ENCODE peak calls at places on chromosome 16, in ten cellular contexts. T, U, C, F, B, V, Q, D, N and Y are unnamed samples.

GRCh38 chr16:15950869-15951268 is 1.5 kb downstream of the ABCC1 start:
- DNase-seq in T (no peak), N (no peak), B (no peak), Q (no peak), U (no peak), F (no peak), C (no peak), D (no peak), V (no peak), Y (no peak)

GRCh38 chr16:66658143-66658859 is 38.2 kb downstream of the CMTM4 start:
- DNase-seq in N (no peak), B (no peak), Q (no peak), V (no peak), C (no peak), F (no peak), T (no peak), D (no peak), U (no peak), Y (no peak)

GRCh38 chr16:17026600-17027242 is 444.0 kb downstream of the XYLT1 start:
- DNase-seq in B (no peak), V (no peak), U (no peak), N (no peak), C (no peak), F (no peak), D (no peak), Q (no peak), T (no peak), Y (no peak)

GRCh38 chr16:71590584-71590983 is 13.7 kb upstream of the TAT start:
- DNase-seq in C (no peak), V (no peak), N (no peak), D (no peak), U (no peak), B (no peak), F (no peak), Q (no peak), T (no peak), Y (no peak)

GRCh38 chr16:70391881-70392481 is 45.3 kb downstream of the DDX19A start:
- DNase-seq in U (no peak), D (peak), B (peak), T (peak), Q (peak), C (peak), N (no peak), F (peak), V (no peak), Y (peak)

GRCh38 chr16:35776-36305 is 17.6 kb downstream of the POLR3K start:
- DNase-seq in T (no peak), F (no peak), U (no peak), Q (no peak), V (no peak), N (no peak), C (no peak), D (no peak), B (no peak), Y (no peak)

GRCh38 chr16:68985855-68986254 is 119.6 kb upstream of the HAS3 start:
- DNase-seq in T (no peak), C (no peak), B (peak), Q (peak), V (no peak), U (no peak), D (no peak), F (peak), N (no peak), Y (peak)

GRCh38 chr16:72992142-72992601 is 55.8 kb downstream of the ZFHX3 start:
- DNase-seq in D (no peak), T (no peak), N (no peak), B (no peak), V (no peak), C (no peak), U (no peak), Q (no peak), F (no peak), Y (peak)

GRCh38 chr16:77191259-77191969 is 424 bp downstream of the MON1B start:
- DNase-seq in T (no peak), C (peak), U (peak), D (no peak), Q (no peak), N (no peak), F (no peak), V (no peak), B (peak), Y (peak)

GRCh38 chr16:2964416-2965223 is 545 bp downstream of the KREMEN2 start:
- DNase-seq in C (no peak), D (no peak), F (no peak), N (no peak), U (peak), T (no peak), Q (no peak), V (no peak), B (no peak), Y (no peak)

GRCh38 chr16:27400751-27401620 is 988 bp upstream of the IL21R start:
- DNase-seq in T (no peak), V (no peak), B (peak), N (no peak), F (no peak), D (no peak), U (no peak), C (no peak), Q (peak), Y (peak)

GRCh38 chr16:709651-710499 is 4.3 kb upstream of the FBXL16 start:
- DNase-seq in F (no peak), U (peak), T (peak), B (peak), N (no peak), D (no peak), V (no peak), C (no peak), Q (peak), Y (peak)

GRCh38 chr16:11296706-11297491 is 15.8 kb upstream of the PRM1 start:
- DNase-seq in F (no peak), V (no peak), C (peak), B (no peak), D (peak), T (no peak), Q (no peak), U (no peak), N (no peak), Y (peak)

GRCh38 chr16:66406534-66407368 is 20.3 kb upstream of the BEAN1 start:
- DNase-seq in U (peak), Q (peak), T (peak), C (peak), B (peak), F (peak), D (peak), V (peak), N (peak), Y (peak)

GRCh38 chr16:54519161-54519685 is 232.6 kb upstream of the IRX3 start:
- DNase-seq in Q (no peak), N (no peak), B (no peak), V (no peak), U (no peak), C (no peak), D (no peak), T (no peak), F (no peak), Y (no peak)

GRCh38 chr16:66064811-66065530 is 301.5 kb upstream of the CDH5 start:
- DNase-seq in V (no peak), N (no peak), Q (no peak), U (no peak), F (no peak), C (no peak), T (no peak), D (no peak), B (no peak), Y (no peak)

GRCh38 chr16:29700253-29700987 is 21.4 kb downstream of the QPRT start:
- DNase-seq in B (peak), D (peak), V (peak), F (peak), Q (peak), N (peak), C (peak), T (peak), U (peak), Y (peak)

GRCh38 chr16:11097094-11097781 is 152.9 kb downstream of the CLEC16A start:
- DNase-seq in C (no peak), F (no peak), U (no peak), V (no peak), D (no peak), Q (no peak), B (no peak), N (no peak), T (no peak), Y (no peak)

GRCh38 chr16:77298638-77299360 is 99.6 kb downstream of the SYCE1L start:
- DNase-seq in D (peak), T (no peak), F (peak), B (peak), N (no peak), V (no peak), Q (peak), U (no peak), C (peak), Y (peak)

GRCh38 chr16:11757671-11758545 is 15.3 kb upstream of the TXNDC11 start:
- DNase-seq in Q (peak), N (no peak), D (no peak), T (no peak), U (no peak), C (no peak), B (peak), V (no peak), F (no peak), Y (peak)

GRCh38 chr16:54318941-54319340 is 32.4 kb upstream of the IRX3 start:
- DNase-seq in F (no peak), V (no peak), C (no peak), Q (no peak), B (no peak), D (no peak), U (no peak), T (no peak), N (no peak), Y (no peak)

GRCh38 chr16:69166221-69166833 is 20.6 kb upstream of the SNTB2 start:
- DNase-seq in T (no peak), N (no peak), D (no peak), V (no peak), F (no peak), U (no peak), B (peak), Q (peak), C (peak), Y (peak)

GRCh38 chr16:56549744-56550385 is 15.0 kb upstream of the MT4 start:
- DNase-seq in F (no peak), T (no peak), Q (no peak), N (no peak), C (no peak), B (no peak), D (no peak), U (no peak), V (no peak), Y (no peak)

GRCh38 chr16:56795011-56795410 is 65.1 kb downstream of the NUP93 start:
- DNase-seq in N (no peak), U (no peak), F (no peak), D (no peak), B (no peak), C (no peak), V (no peak), Q (no peak), T (no peak), Y (no peak)

GRCh38 chr16:29126057-29126494 is 141.2 kb downstream of the LAT start:
- DNase-seq in F (no peak), N (no peak), T (no peak), C (no peak), Q (no peak), D (no peak), V (no peak), U (no peak), B (no peak), Y (no peak)

GRCh38 chr16:70453891-70454220 is 539 bp upstream of the FCSK start:
- DNase-seq in F (no peak), B (no peak), V (no peak), N (no peak), D (no peak), C (no peak), Q (no peak), U (no peak), T (no peak), Y (no peak)

GRCh38 chr16:47311738-47312505 is 148.9 kb downstream of the ITFG1 start:
- DNase-seq in Q (no peak), F (no peak), V (no peak), T (peak), B (peak), N (no peak), C (no peak), U (no peak), D (no peak), Y (no peak)

GRCh38 chr16:89407925-89408300 is 82.4 kb downstream of the ANKRD11 start:
- DNase-seq in U (no peak), T (no peak), B (peak), N (no peak), F (no peak), D (no peak), V (no peak), C (no peak), Q (no peak), Y (no peak)

GRCh38 chr16:22232277-22233049 is 26.4 kb downstream of the EEF2K start:
- DNase-seq in T (no peak), N (no peak), B (no peak), U (no peak), F (no peak), Q (peak), D (no peak), V (peak), C (no peak), Y (no peak)

GRCh38 chr16:10895053-10895946 is 18.3 kb downstream of the CIITA start:
- DNase-seq in C (no peak), F (peak), V (no peak), D (no peak), U (no peak), T (no peak), B (peak), N (no peak), Q (peak), Y (peak)

GRCh38 chr16:48373258-48374050 is 11.8 kb downstream of the SIAH1 start:
- DNase-seq in T (no peak), B (no peak), U (no peak), F (no peak), N (no peak), Q (no peak), V (no peak), D (no peak), C (no peak), Y (no peak)

GRCh38 chr16:48370234-48370633 is 15.0 kb downstream of the SIAH1 start:
- DNase-seq in C (no peak), B (no peak), T (no peak), N (no peak), V (no peak), Q (no peak), U (no peak), F (no peak), D (no peak), Y (no peak)

GRCh38 chr16:48378276-48378675 is 6.9 kb downstream of the SIAH1 start:
- DNase-seq in N (no peak), V (no peak), T (no peak), U (no peak), D (no peak), F (no peak), B (no peak), Q (no peak), C (no peak), Y (no peak)

GRCh38 chr16:48369765-48370164 is 15.4 kb downstream of the SIAH1 start:
- DNase-seq in U (no peak), T (no peak), Q (no peak), B (no peak), V (no peak), D (no peak), F (no peak), N (no peak), C (no peak), Y (no peak)

DNA sequence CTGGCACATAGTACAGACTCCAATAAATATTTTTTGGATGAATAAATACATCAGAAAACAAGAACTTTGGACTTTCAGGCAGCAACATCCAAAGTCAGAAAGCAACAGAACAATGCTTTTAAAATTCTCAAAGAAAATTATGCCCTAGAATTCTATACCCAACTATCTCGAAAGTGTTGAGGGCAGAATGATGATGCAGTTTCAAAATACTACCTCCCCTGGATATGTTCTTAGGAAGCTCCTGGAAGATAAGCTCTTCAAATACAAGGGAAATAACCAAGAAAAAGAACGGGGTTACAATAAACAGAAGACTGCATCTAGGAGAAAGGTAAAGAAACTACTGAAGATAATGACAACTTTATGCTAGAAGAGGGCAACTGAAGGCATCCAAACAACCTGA is 11.0 kb downstream of the SIAH1 start:
- DNase-seq in B (no peak), U (no peak), F (no peak), C (no peak), N (no peak), Q (no peak), D (no peak), T (no peak), V (no peak), Y (no peak)
- TF ChIP-seq CTCF in B (no peak), U (no peak), F (no peak), C (no peak), N (no peak), Q (no peak), D (no peak), T (no peak), V (no peak), Y (no peak)

GRCh38 chr16:85126731-85127662 is 14.7 kb upstream of the CIBAR2 start:
- DNase-seq in Q (peak), C (peak), N (no peak), U (peak), B (peak), D (no peak), V (no peak), F (peak), T (no peak), Y (peak)

GRCh38 chr16:85124636-85125346 is 12.5 kb upstream of the CIBAR2 start:
- DNase-seq in Q (no peak), N (no peak), B (no peak), C (no peak), U (no peak), T (no peak), F (no peak), D (no peak), V (no peak), Y (no peak)

GRCh38 chr16:85125570-85126382 is 13.5 kb upstream of the CIBAR2 start:
- DNase-seq in Q (no peak), N (no peak), B (no peak), V (no peak), F (no peak), C (no peak), T (no peak), U (no peak), D (no peak), Y (no peak)

GRCh38 chr16:85126383-85126730 is 14.1 kb upstream of the CIBAR2 start:
- DNase-seq in N (no peak), T (no peak), F (no peak), B (no peak), V (no peak), U (no peak), Q (no peak), C (no peak), D (no peak), Y (no peak)

DNA sequence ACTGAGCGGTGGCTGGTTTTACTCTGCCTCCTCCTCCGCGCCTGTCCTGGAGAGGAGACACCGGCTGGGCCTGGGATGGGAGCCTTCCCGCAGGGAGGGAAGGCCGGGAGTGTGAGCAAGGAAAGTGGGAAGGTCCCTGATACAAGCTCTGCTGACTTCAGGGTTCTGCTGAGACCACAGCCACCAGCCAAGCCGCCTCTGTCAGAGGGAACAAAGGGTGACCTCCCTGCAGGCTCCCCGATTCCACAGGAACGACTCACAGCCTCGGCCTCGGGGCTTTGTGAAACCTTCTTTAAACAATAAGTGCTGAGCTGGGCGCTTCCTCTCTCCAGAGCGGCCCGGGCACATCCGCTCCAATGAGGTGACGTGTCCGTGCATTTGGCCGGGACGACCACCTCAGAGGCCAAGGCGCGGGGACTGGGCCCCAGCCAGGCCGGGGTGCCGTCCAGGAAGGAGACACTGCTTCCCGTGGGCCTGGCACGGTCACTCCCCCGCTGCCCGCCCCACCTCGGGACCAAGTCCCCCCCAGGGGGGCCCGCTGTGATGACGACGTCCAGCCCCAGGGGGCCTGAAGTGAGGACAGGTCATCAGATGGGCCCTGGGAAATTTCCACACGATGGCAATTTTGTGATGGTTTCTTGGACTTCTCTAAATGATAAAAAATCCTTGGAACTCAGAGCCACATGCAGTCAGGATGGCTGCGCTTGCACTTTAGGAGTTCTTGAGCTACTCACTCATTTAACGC is 11.8 kb upstream of the CIBAR2 start:
- DNase-seq in C (peak), Q (peak), N (peak), T (no peak), D (peak), F (no peak), V (peak), U (peak), B (peak), Y (peak)
- H3K4me3 ChIP-seq in C (no peak), Q (no peak), N (peak), T (no peak), D (no peak), F (no peak), V (peak), U (no peak), B (no peak), Y (no peak)

GRCh38 chr16:84044108-84044488 is 1.5 kb upstream of the SLC38A8 start:
- DNase-seq in N (no peak), D (no peak), U (no peak), C (no peak), V (no peak), T (no peak), F (no peak), Q (no peak), B (peak), Y (peak)
- TF ChIP-seq CTCF in N (no peak), D (no peak), U (no peak), C (no peak), V (no peak), T (no peak), F (no peak), Q (peak), B (peak), Y (peak)

GRCh38 chr16:31537362-31537921 is 9.7 kb downstream of the AHSP start:
- DNase-seq in B (peak), T (no peak), Q (no peak), U (peak), V (no peak), C (no peak), D (no peak), N (no peak), F (no peak), Y (no peak)
- H3K4me3 ChIP-seq in B (peak), T (peak), Q (no peak), U (peak), V (peak), C (no peak), D (no peak), N (peak), F (no peak), Y (peak)